ENCODE peak calls at places on chromosomes 7 and 10, in five cellular contexts. One of them, this sample, is unnamed.

GRCh38 chr7:135743907-135744789 is 4.5 kb downstream of the FAM180A start:
- DNase-seq in H1: no peak
- DNase-seq in IMR-90: peak
- DNase-seq in H9: no peak
- DNase-seq in mesenchymal stem cell: no peak
- DNase-seq in this sample: no peak

GRCh38 chr7:154650275-154650674 is 352.6 kb downstream of the PAXIP1 start:
- DNase-seq in H1: no peak
- DNase-seq in IMR-90: no peak
- DNase-seq in H9: no peak
- DNase-seq in mesenchymal stem cell: no peak
- DNase-seq in this sample: no peak

GRCh38 chr10:35561670-35562069 is 43.5 kb upstream of the GJD4 start:
- DNase-seq in H1: no peak
- DNase-seq in IMR-90: no peak
- DNase-seq in H9: no peak
- DNase-seq in mesenchymal stem cell: no peak
- DNase-seq in this sample: no peak

GRCh38 chr7:27615420-27616185 is 47.1 kb downstream of the HIBADH start:
- DNase-seq in H1: no peak
- DNase-seq in IMR-90: no peak
- DNase-seq in H9: no peak
- DNase-seq in mesenchymal stem cell: peak
- DNase-seq in this sample: no peak

GRCh38 chr10:101629781-101630419 is 41.8 kb downstream of the DPCD start:
- DNase-seq in H1: no peak
- DNase-seq in IMR-90: no peak
- DNase-seq in H9: no peak
- DNase-seq in mesenchymal stem cell: no peak
- DNase-seq in this sample: peak

GRCh38 chr10:49679480-49679893 is at the start of gene C10orf53:
- DNase-seq in H1: peak
- DNase-seq in IMR-90: peak
- DNase-seq in H9: peak
- DNase-seq in mesenchymal stem cell: peak
- DNase-seq in this sample: peak

GRCh38 chr7:45718464-45719330 is 144.5 kb downstream of the ADCY1 start:
- DNase-seq in H1: no peak
- DNase-seq in IMR-90: peak
- DNase-seq in H9: peak
- DNase-seq in mesenchymal stem cell: peak
- DNase-seq in this sample: no peak

GRCh38 chr10:71835671-71836593 is 15.1 kb downstream of the PSAP start:
- DNase-seq in H1: no peak
- DNase-seq in IMR-90: peak
- DNase-seq in H9: no peak
- DNase-seq in mesenchymal stem cell: peak
- DNase-seq in this sample: no peak

GRCh38 chr7:33979807-33980355 is 74.5 kb downstream of the BMPER start:
- DNase-seq in H1: no peak
- DNase-seq in IMR-90: peak
- DNase-seq in H9: no peak
- DNase-seq in mesenchymal stem cell: peak
- DNase-seq in this sample: no peak

GRCh38 chr10:60979667-60980104 is 35.7 kb upstream of the RHOBTB1 start:
- DNase-seq in H1: no peak
- DNase-seq in IMR-90: no peak
- DNase-seq in H9: no peak
- DNase-seq in mesenchymal stem cell: no peak
- DNase-seq in this sample: no peak
- H3K27ac ChIP-seq in H1: no peak
- H3K27ac ChIP-seq in IMR-90: no peak
- H3K27ac ChIP-seq in H9: no peak
- H3K27ac ChIP-seq in mesenchymal stem cell: peak
- H3K27ac ChIP-seq in this sample: no peak

GRCh38 chr10:106713846-106714245 is 450.7 kb downstream of the SORCS1 start:
- DNase-seq in H1: no peak
- DNase-seq in IMR-90: no peak
- DNase-seq in H9: no peak
- DNase-seq in mesenchymal stem cell: no peak
- DNase-seq in this sample: no peak
- H4K91ac ChIP-seq in H1: no peak
- H4K91ac ChIP-seq in IMR-90: no peak
- H4K91ac ChIP-seq in H9: no peak
- H4K91ac ChIP-seq in mesenchymal stem cell: no peak
- H4K91ac ChIP-seq in this sample: no peak

DNA sequence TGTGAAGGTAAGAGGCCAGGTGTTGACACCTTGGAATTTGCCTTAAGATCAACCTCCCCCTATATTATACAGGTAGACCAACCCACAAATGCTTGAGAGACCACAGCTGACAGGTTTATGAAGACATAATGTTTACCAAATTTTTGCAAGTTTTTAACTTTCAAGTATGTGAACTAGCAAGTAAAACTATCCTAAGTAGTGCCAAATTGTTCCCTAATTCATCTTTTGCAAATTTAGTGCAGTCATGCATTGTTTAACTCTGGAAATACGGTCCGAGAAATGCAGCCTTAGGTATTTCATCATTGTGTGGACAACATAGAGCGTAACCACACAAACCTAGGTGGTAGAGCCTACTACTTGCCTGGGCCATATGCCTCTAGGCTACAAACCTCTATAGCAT is 10.7 kb downstream of the UPP1 start:
- DNase-seq in H1: no peak
- DNase-seq in IMR-90: no peak
- DNase-seq in H9: no peak
- DNase-seq in mesenchymal stem cell: no peak
- DNase-seq in this sample: no peak
- H3K27ac ChIP-seq in H1: no peak
- H3K27ac ChIP-seq in IMR-90: no peak
- H3K27ac ChIP-seq in H9: no peak
- H3K27ac ChIP-seq in mesenchymal stem cell: no peak
- H3K27ac ChIP-seq in this sample: no peak

GRCh38 chr7:28714452-28715120 is 243.5 kb downstream of the TRIL start:
- DNase-seq in H1: no peak
- DNase-seq in IMR-90: no peak
- DNase-seq in H9: no peak
- DNase-seq in mesenchymal stem cell: no peak
- DNase-seq in this sample: no peak
- H4K91ac ChIP-seq in H1: no peak
- H4K91ac ChIP-seq in IMR-90: no peak
- H4K91ac ChIP-seq in H9: no peak
- H4K91ac ChIP-seq in mesenchymal stem cell: no peak
- H4K91ac ChIP-seq in this sample: no peak

GRCh38 chr7:30474485-30474884 is 4.1 kb downstream of the NOD1 start:
- DNase-seq in H1: no peak
- DNase-seq in IMR-90: no peak
- DNase-seq in H9: no peak
- DNase-seq in mesenchymal stem cell: no peak
- DNase-seq in this sample: no peak

GRCh38 chr7:30472771-30473392 is 5.7 kb downstream of the NOD1 start:
- DNase-seq in H1: no peak
- DNase-seq in IMR-90: peak
- DNase-seq in H9: no peak
- DNase-seq in mesenchymal stem cell: peak
- DNase-seq in this sample: no peak

GRCh38 chr7:30474893-30475292 is 3.7 kb downstream of the NOD1 start:
- DNase-seq in H1: no peak
- DNase-seq in IMR-90: peak
- DNase-seq in H9: no peak
- DNase-seq in mesenchymal stem cell: peak
- DNase-seq in this sample: no peak

GRCh38 chr7:30473393-30473775 is 5.2 kb downstream of the NOD1 start:
- DNase-seq in H1: no peak
- DNase-seq in IMR-90: no peak
- DNase-seq in H9: no peak
- DNase-seq in mesenchymal stem cell: no peak
- DNase-seq in this sample: no peak

DNA sequence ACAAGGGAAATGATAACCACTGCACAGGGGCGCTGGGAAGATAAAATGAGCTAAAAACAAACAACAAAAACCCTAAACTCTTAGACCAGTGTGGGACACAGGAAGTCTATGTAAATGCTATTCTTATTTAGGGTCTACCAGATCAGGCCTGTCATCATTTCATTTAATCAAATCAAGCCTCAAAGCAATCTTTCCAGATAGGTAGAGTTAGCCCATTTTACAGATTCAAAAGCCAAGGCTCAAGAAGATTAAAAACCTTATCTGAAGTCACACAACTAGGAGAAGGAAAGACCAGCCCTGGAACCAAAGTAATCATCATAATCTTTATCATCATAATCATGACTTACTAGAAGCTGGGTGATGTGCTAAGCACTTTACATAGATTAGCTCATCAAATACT is 4.7 kb downstream of the NOD1 start:
- DNase-seq in H1: no peak
- DNase-seq in IMR-90: no peak
- DNase-seq in H9: no peak
- DNase-seq in mesenchymal stem cell: no peak
- DNase-seq in this sample: no peak
- H3K27ac ChIP-seq in H1: no peak
- H3K27ac ChIP-seq in IMR-90: no peak
- H3K27ac ChIP-seq in H9: no peak
- H3K27ac ChIP-seq in mesenchymal stem cell: no peak
- H3K27ac ChIP-seq in this sample: no peak

GRCh38 chr10:17387861-17388503 is 66.4 kb downstream of the ST8SIA6 start:
- DNase-seq in H1: no peak
- DNase-seq in IMR-90: no peak
- DNase-seq in H9: no peak
- DNase-seq in mesenchymal stem cell: no peak
- DNase-seq in this sample: no peak
- H4K91ac ChIP-seq in H1: peak
- H4K91ac ChIP-seq in IMR-90: no peak
- H4K91ac ChIP-seq in H9: no peak
- H4K91ac ChIP-seq in mesenchymal stem cell: no peak
- H4K91ac ChIP-seq in this sample: no peak

GRCh38 chr10:126042906-126043305 is 146.5 kb downstream of the FANK1 start:
- DNase-seq in H1: no peak
- DNase-seq in IMR-90: no peak
- DNase-seq in H9: no peak
- DNase-seq in mesenchymal stem cell: no peak
- DNase-seq in this sample: no peak

GRCh38 chr10:126042354-126042753 is 146.0 kb downstream of the FANK1 start:
- DNase-seq in H1: no peak
- DNase-seq in IMR-90: no peak
- DNase-seq in H9: no peak
- DNase-seq in mesenchymal stem cell: no peak
- DNase-seq in this sample: no peak

GRCh38 chr10:126041804-126042231 is 145.5 kb downstream of the FANK1 start:
- DNase-seq in H1: no peak
- DNase-seq in IMR-90: peak
- DNase-seq in H9: peak
- DNase-seq in mesenchymal stem cell: peak
- DNase-seq in this sample: peak

GRCh38 chr10:126037946-126038345 is 141.6 kb downstream of the FANK1 start:
- DNase-seq in H1: no peak
- DNase-seq in IMR-90: no peak
- DNase-seq in H9: no peak
- DNase-seq in mesenchymal stem cell: no peak
- DNase-seq in this sample: no peak

GRCh38 chr10:126043389-126043788 is 147.0 kb downstream of the FANK1 start:
- DNase-seq in H1: no peak
- DNase-seq in IMR-90: no peak
- DNase-seq in H9: no peak
- DNase-seq in mesenchymal stem cell: no peak
- DNase-seq in this sample: no peak
- H3K27ac ChIP-seq in H1: no peak
- H3K27ac ChIP-seq in IMR-90: no peak
- H3K27ac ChIP-seq in H9: no peak
- H3K27ac ChIP-seq in mesenchymal stem cell: no peak
- H3K27ac ChIP-seq in this sample: no peak

GRCh38 chr7:1523838-1524237 is 6.7 kb upstream of the MAFK start:
- DNase-seq in H1: no peak
- DNase-seq in IMR-90: no peak
- DNase-seq in H9: no peak
- DNase-seq in mesenchymal stem cell: no peak
- DNase-seq in this sample: no peak
- H4K91ac ChIP-seq in H1: peak
- H4K91ac ChIP-seq in IMR-90: no peak
- H4K91ac ChIP-seq in H9: no peak
- H4K91ac ChIP-seq in mesenchymal stem cell: no peak
- H4K91ac ChIP-seq in this sample: no peak

GRCh38 chr10:114716811-114717404 is 58.8 kb upstream of the ABLIM1 start:
- DNase-seq in H1: no peak
- DNase-seq in IMR-90: peak
- DNase-seq in H9: no peak
- DNase-seq in mesenchymal stem cell: no peak
- DNase-seq in this sample: no peak

GRCh38 chr10:114715171-114715670 is 57.1 kb upstream of the ABLIM1 start:
- DNase-seq in H1: no peak
- DNase-seq in IMR-90: peak
- DNase-seq in H9: no peak
- DNase-seq in mesenchymal stem cell: peak
- DNase-seq in this sample: no peak

GRCh38 chr10:114714281-114714741 is 56.2 kb upstream of the ABLIM1 start:
- DNase-seq in H1: no peak
- DNase-seq in IMR-90: peak
- DNase-seq in H9: no peak
- DNase-seq in mesenchymal stem cell: peak
- DNase-seq in this sample: no peak

GRCh38 chr10:114711487-114712250 is 53.6 kb upstream of the ABLIM1 start:
- DNase-seq in H1: no peak
- DNase-seq in IMR-90: no peak
- DNase-seq in H9: peak
- DNase-seq in mesenchymal stem cell: no peak
- DNase-seq in this sample: no peak

GRCh38 chr10:114713525-114713924 is 55.5 kb upstream of the ABLIM1 start:
- DNase-seq in H1: no peak
- DNase-seq in IMR-90: no peak
- DNase-seq in H9: no peak
- DNase-seq in mesenchymal stem cell: no peak
- DNase-seq in this sample: no peak
- H3K27ac ChIP-seq in H1: no peak
- H3K27ac ChIP-seq in IMR-90: no peak
- H3K27ac ChIP-seq in H9: no peak
- H3K27ac ChIP-seq in mesenchymal stem cell: peak
- H3K27ac ChIP-seq in this sample: no peak

This sample was measured in neuronal stem cell.